ENCODE peak calls at places on chromosomes 4 and X, in eight cellular contexts. One of them, this sample, is unnamed.

GRCh38 chr4:128924951-128925350 is 115.5 kb downstream of the JADE1 start:
- DNase-seq in thoracic aorta: no peak
- DNase-seq in HFF-Myc: no peak
- DNase-seq in ELR: peak; percentile 25
- DNase-seq in stimulated activated CD8-positive, alpha-beta memory T cell treated with anti-CD3 and anti-CD28 coated beads, Interleukin-7, amount 100 ng/mL, for 4 hours: no peak
- DNase-seq in KG1: no peak
- DNase-seq in SJSA1: no peak
- DNase-seq in NCI-H1048: no peak
- DNase-seq in this sample: no peak

GRCh38 chrX:140762061-140762460 is 52.5 kb downstream of the LINC00632 start:
- DNase-seq in thoracic aorta: no peak
- DNase-seq in HFF-Myc: no peak
- DNase-seq in ELR: peak; percentile 63
- DNase-seq in stimulated activated CD8-positive, alpha-beta memory T cell treated with anti-CD3 and anti-CD28 coated beads, Interleukin-7, amount 100 ng/mL, for 4 hours: no peak
- DNase-seq in KG1: no peak
- DNase-seq in SJSA1: peak; percentile 12
- DNase-seq in NCI-H1048: peak; percentile 21
- DNase-seq in this sample: no peak

GRCh38 chr4:122588453-122589238 is 32.2 kb downstream of the IL21 start:
- DNase-seq in thoracic aorta: no peak
- DNase-seq in HFF-Myc: no peak
- DNase-seq in ELR: peak; percentile 45
- DNase-seq in stimulated activated CD8-positive, alpha-beta memory T cell treated with anti-CD3 and anti-CD28 coated beads, Interleukin-7, amount 100 ng/mL, for 4 hours: no peak
- DNase-seq in KG1: no peak
- DNase-seq in SJSA1: peak; percentile 21
- DNase-seq in NCI-H1048: no peak
- DNase-seq in this sample: peak; percentile 84

GRCh38 chrX:15973299-15973698 is 118.7 kb upstream of the AP1S2 start:
- DNase-seq in thoracic aorta: no peak
- DNase-seq in HFF-Myc: peak; percentile 9
- DNase-seq in ELR: peak; percentile 56
- DNase-seq in stimulated activated CD8-positive, alpha-beta memory T cell treated with anti-CD3 and anti-CD28 coated beads, Interleukin-7, amount 100 ng/mL, for 4 hours: no peak
- DNase-seq in KG1: no peak
- DNase-seq in SJSA1: peak; percentile 30
- DNase-seq in NCI-H1048: no peak
- DNase-seq in this sample: no peak

GRCh38 chr4:133450813-133451212 is 301.7 kb downstream of the PCDH10 start:
- DNase-seq in thoracic aorta: no peak
- DNase-seq in HFF-Myc: no peak
- DNase-seq in ELR: no peak
- DNase-seq in stimulated activated CD8-positive, alpha-beta memory T cell treated with anti-CD3 and anti-CD28 coated beads, Interleukin-7, amount 100 ng/mL, for 4 hours: no peak
- DNase-seq in KG1: no peak
- DNase-seq in SJSA1: no peak
- DNase-seq in NCI-H1048: no peak
- DNase-seq in this sample: no peak

GRCh38 chr4:186946682-186947294 is 223.1 kb upstream of the FAT1 start:
- DNase-seq in thoracic aorta: no peak
- DNase-seq in HFF-Myc: no peak
- DNase-seq in ELR: peak; percentile 52
- DNase-seq in stimulated activated CD8-positive, alpha-beta memory T cell treated with anti-CD3 and anti-CD28 coated beads, Interleukin-7, amount 100 ng/mL, for 4 hours: no peak
- DNase-seq in KG1: no peak
- DNase-seq in SJSA1: peak; percentile 33
- DNase-seq in NCI-H1048: peak; percentile 58
- DNase-seq in this sample: no peak

GRCh38 chr4:168511780-168512467 is 15.1 kb downstream of the PALLD start:
- DNase-seq in thoracic aorta: no peak
- DNase-seq in HFF-Myc: no peak
- DNase-seq in ELR: no peak
- DNase-seq in stimulated activated CD8-positive, alpha-beta memory T cell treated with anti-CD3 and anti-CD28 coated beads, Interleukin-7, amount 100 ng/mL, for 4 hours: peak; percentile 45
- DNase-seq in KG1: no peak
- DNase-seq in SJSA1: no peak
- DNase-seq in NCI-H1048: no peak
- DNase-seq in this sample: no peak

GRCh38 chrX:124426824-124427223 is 80.5 kb downstream of the SH2D1A start:
- DNase-seq in thoracic aorta: no peak
- DNase-seq in HFF-Myc: no peak
- DNase-seq in ELR: no peak
- DNase-seq in stimulated activated CD8-positive, alpha-beta memory T cell treated with anti-CD3 and anti-CD28 coated beads, Interleukin-7, amount 100 ng/mL, for 4 hours: no peak
- DNase-seq in KG1: no peak
- DNase-seq in SJSA1: no peak
- DNase-seq in NCI-H1048: no peak
- DNase-seq in this sample: no peak

GRCh38 chrX:39773150-39773549 is 324.6 kb downstream of the BCOR start:
- DNase-seq in thoracic aorta: no peak
- DNase-seq in HFF-Myc: no peak
- DNase-seq in ELR: no peak
- DNase-seq in stimulated activated CD8-positive, alpha-beta memory T cell treated with anti-CD3 and anti-CD28 coated beads, Interleukin-7, amount 100 ng/mL, for 4 hours: no peak
- DNase-seq in KG1: no peak
- DNase-seq in SJSA1: no peak
- DNase-seq in NCI-H1048: no peak
- DNase-seq in this sample: no peak

GRCh38 chr4:41432889-41433288 is 105.1 kb upstream of the LIMCH1 start:
- DNase-seq in thoracic aorta: no peak
- DNase-seq in HFF-Myc: no peak
- DNase-seq in ELR: peak; percentile 65
- DNase-seq in stimulated activated CD8-positive, alpha-beta memory T cell treated with anti-CD3 and anti-CD28 coated beads, Interleukin-7, amount 100 ng/mL, for 4 hours: no peak
- DNase-seq in KG1: no peak
- DNase-seq in SJSA1: peak; percentile 67
- DNase-seq in NCI-H1048: peak; percentile 61
- DNase-seq in this sample: no peak

GRCh38 chrX:26032141-26032917 is 105.8 kb upstream of the MAGEB18 start:
- DNase-seq in thoracic aorta: no peak
- DNase-seq in HFF-Myc: no peak
- DNase-seq in ELR: no peak
- DNase-seq in stimulated activated CD8-positive, alpha-beta memory T cell treated with anti-CD3 and anti-CD28 coated beads, Interleukin-7, amount 100 ng/mL, for 4 hours: no peak
- DNase-seq in KG1: no peak
- DNase-seq in SJSA1: no peak
- DNase-seq in NCI-H1048: no peak
- DNase-seq in this sample: no peak

GRCh38 chr4:186161138-186161537 is 30.2 kb upstream of the CYP4V2 start:
- DNase-seq in thoracic aorta: no peak
- DNase-seq in HFF-Myc: no peak
- DNase-seq in ELR: no peak
- DNase-seq in stimulated activated CD8-positive, alpha-beta memory T cell treated with anti-CD3 and anti-CD28 coated beads, Interleukin-7, amount 100 ng/mL, for 4 hours: no peak
- DNase-seq in KG1: no peak
- DNase-seq in SJSA1: no peak
- DNase-seq in NCI-H1048: no peak
- DNase-seq in this sample: no peak